ENCODE peak calls at places on chromosomes 11 and 22, in nine cellular contexts. S is PC-9, O is epithelial cell of proximal tubule, K is cardiac muscle cell, U is psoas muscle, D is fibroblast of mammary gland, R is AG04449, Z is lower lobe of right lung, L is mammary epithelial cell. H is an unnamed sample.

GRCh38 chr11:120727752-120728151 is 216.2 kb downstream of the GRIK4 start:
- DNase-seq in S (no peak), O (no peak), K (no peak), U (no peak), D (no peak), R (no peak), Z (no peak), L (no peak), H (no peak)

GRCh38 chr11:19938051-19938856 is 222.0 kb downstream of the DBX1 start:
- DNase-seq in S (peak; percentile 45), O (no peak), K (peak; percentile 75), U (no peak), D (peak; percentile 65), R (no peak), Z (peak; percentile 56), L (peak; percentile 46), H (no peak)

GRCh38 chr11:44835326-44835725 is 108.6 kb downstream of the TSPAN18 start:
- DNase-seq in S (no peak), O (no peak), K (no peak), U (no peak), D (no peak), R (no peak), Z (no peak), L (no peak), H (no peak)

GRCh38 chr22:45082795-45083194 is 73.0 kb upstream of the PHF21B start:
- DNase-seq in S (no peak), O (no peak), K (no peak), U (no peak), D (peak; percentile 36), R (no peak), Z (no peak), L (no peak), H (no peak)

GRCh38 chr22:36540867-36541642 is 12.1 kb upstream of the EIF3D start:
- DNase-seq in S (peak; percentile 57), O (no peak), K (no peak), U (no peak), D (no peak), R (no peak), Z (no peak), L (peak; percentile 24), H (peak; percentile 68)

GRCh38 chr11:12079726-12080556 is 30.4 kb upstream of the MICAL2 start:
- DNase-seq in S (peak; percentile 60), O (peak; percentile 96), K (no peak), U (peak; percentile 67), D (peak; percentile 99), R (peak; percentile 97), Z (no peak), L (peak; percentile 98), H (peak; percentile 87)

GRCh38 chr11:85540635-85541034 is 86.5 kb downstream of the DLG2 start:
- DNase-seq in S (no peak), O (no peak), K (no peak), U (peak; percentile 49), D (peak; percentile 1), R (no peak), Z (no peak), L (no peak), H (no peak)

GRCh38 chr11:72635931-72636330 is 38.3 kb downstream of the PDE2A start:
- DNase-seq in S (no peak), O (no peak), K (no peak), U (no peak), D (no peak), R (no peak), Z (no peak), L (no peak), H (no peak)

GRCh38 chr11:35398881-35399280 is 20.5 kb downstream of the SLC1A2 start:
- DNase-seq in S (no peak), O (no peak), K (no peak), U (no peak), D (no peak), R (no peak), Z (no peak), L (no peak), H (no peak)

GRCh38 chr11:66262696-66263095 is 5.7 kb upstream of the RAB1B start:
- DNase-seq in S (no peak), O (no peak), K (no peak), U (peak; percentile 40), D (no peak), R (no peak), Z (no peak), L (no peak), H (no peak)

GRCh38 chr11:34342008-34342533 is 15.7 kb downstream of the ABTB2 start:
- DNase-seq in S (no peak), O (no peak), K (peak; percentile 63), U (peak; percentile 62), D (peak; percentile 58), R (no peak), Z (no peak), L (no peak), H (no peak)

GRCh38 chr22:27870234-27871191 is 48.5 kb downstream of the PITPNB start:
- DNase-seq in S (no peak), O (no peak), K (no peak), U (no peak), D (no peak), R (no peak), Z (no peak), L (no peak), H (no peak)

GRCh38 chr22:42856179-42856864 is 751 bp downstream of the ARFGAP3 start:
- DNase-seq in S (peak; percentile 15), O (no peak), K (peak; percentile 54), U (peak; percentile 84), D (peak; percentile 39), R (no peak), Z (peak; percentile 83), L (no peak), H (no peak)

GRCh38 chr11:46039990-46040389 is 81.3 kb downstream of the PHF21A start:
- DNase-seq in S (no peak), O (no peak), K (no peak), U (no peak), D (peak; percentile 66), R (peak; percentile 31), Z (no peak), L (no peak), H (no peak)

GRCh38 chr11:70483077-70483861 is 84.9 kb downstream of the CTTN start:
- DNase-seq in S (peak; percentile 68), O (peak; percentile 47), K (peak; percentile 50), U (no peak), D (peak; percentile 74), R (no peak), Z (peak; percentile 85), L (peak; percentile 60), H (peak; percentile 81)

GRCh38 chr11:70482529-70482917 is 84.2 kb downstream of the CTTN start:
- DNase-seq in S (no peak), O (no peak), K (peak; percentile 86), U (peak; percentile 78), D (no peak), R (no peak), Z (peak; percentile 60), L (no peak), H (peak; percentile 72)

GRCh38 chr11:70485326-70486025 is 87.1 kb downstream of the CTTN start:
- DNase-seq in S (no peak), O (no peak), K (no peak), U (no peak), D (no peak), R (no peak), Z (no peak), L (no peak), H (no peak)

GRCh38 chr11:70481625-70482528 is 83.5 kb downstream of the CTTN start:
- DNase-seq in S (peak; percentile 96), O (peak; percentile 59), K (no peak), U (peak; percentile 90), D (peak; percentile 88), R (no peak), Z (peak; percentile 57), L (peak; percentile 69), H (peak; percentile 82)

GRCh38 chr11:70483940-70484339 is 85.6 kb downstream of the CTTN start:
- DNase-seq in S (no peak), O (no peak), K (no peak), U (no peak), D (no peak), R (no peak), Z (no peak), L (no peak), H (no peak)
- H3K4me3 ChIP-seq in S (no peak overlapping the region), O (no peak overlapping the region), K (no peak overlapping the region), U (no peak overlapping the region), D (no peak overlapping the region), R (no peak overlapping the region), Z (no peak overlapping the region), L (no peak overlapping the region), H (no peak overlapping the region)

GRCh38 chr11:40921256-40921655 is 538.2 kb downstream of the LRRC4C start:
- DNase-seq in S (no peak), O (no peak), K (no peak), U (no peak), D (no peak), R (no peak), Z (no peak), L (no peak), H (no peak)

DNA sequence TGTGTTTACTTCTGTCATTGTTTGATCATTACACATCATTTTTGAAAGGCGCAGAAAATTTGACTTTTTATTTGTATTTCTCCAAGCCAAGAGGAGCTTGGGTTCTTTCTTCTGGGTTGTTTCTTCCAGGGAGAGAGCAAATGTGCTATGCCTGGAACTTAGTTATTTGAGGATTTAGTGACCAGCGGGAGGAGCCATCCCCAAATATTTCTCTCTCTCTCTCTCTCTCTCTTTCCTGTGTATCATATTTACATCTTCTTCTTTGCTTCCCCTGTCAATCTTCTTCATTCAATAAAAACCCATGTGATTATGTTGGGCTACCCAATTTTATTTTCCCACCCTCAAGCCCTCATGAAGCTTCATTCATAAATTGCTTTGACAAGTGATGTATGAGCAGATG is 534.5 kb downstream of the LRRC4C start:
- DNase-seq in S (no peak), O (no peak), K (no peak), U (no peak), D (no peak), R (no peak), Z (no peak), L (peak; percentile 4), H (no peak)
- TF ChIP-seq CTCF in S (no peak), O (no peak), K (no peak), U (no peak), D (no peak), R (no peak), Z (no peak), L (peak; percentile 57), H (no peak)

GRCh38 chr11:69891421-69892236 is 72.4 kb upstream of the FGF3 start:
- DNase-seq in S (peak; percentile 77), O (no peak), K (no peak), U (peak; percentile 48), D (no peak), R (no peak), Z (no peak), L (no peak), H (no peak)
- H3K4me3 ChIP-seq in S (no peak overlapping the region), O (no peak overlapping the region), K (no peak overlapping the region), U (no peak overlapping the region), D (no peak overlapping the region), R (no peak overlapping the region), Z (no peak overlapping the region), L (no peak overlapping the region), H (no peak overlapping the region)

DNA sequence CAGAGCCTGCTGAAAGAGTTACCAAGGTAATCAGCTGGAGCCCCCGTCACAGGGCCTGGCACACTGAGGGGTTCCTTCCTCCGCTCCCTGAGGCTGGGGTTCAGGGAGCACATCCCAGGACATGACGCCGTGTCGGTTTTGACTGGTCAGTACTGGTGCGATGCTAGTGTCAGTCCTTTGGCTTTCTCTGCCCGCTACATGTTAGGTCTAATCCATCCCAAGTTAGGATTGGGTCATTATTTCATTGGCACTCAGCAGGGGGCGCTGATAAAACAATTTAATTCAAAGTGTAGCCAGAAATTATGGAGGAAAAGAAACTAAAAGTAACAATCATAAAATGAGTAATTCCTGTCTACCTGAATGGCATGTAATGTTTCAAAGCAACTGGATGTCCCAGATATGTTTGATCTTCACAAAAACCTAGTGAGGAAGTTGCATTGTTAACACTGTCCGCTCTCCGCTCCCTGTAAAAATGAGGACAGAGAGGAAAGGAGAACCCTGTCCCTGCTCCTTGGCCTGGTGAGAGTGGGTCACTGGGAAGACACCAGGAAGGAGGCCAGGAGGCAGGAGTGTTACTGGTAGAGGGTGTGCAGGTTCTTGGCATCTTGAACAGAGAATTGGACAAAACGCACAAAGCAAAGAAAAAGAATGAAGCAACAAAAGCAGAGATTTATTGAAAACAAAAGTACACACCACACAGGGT is 27.1 kb downstream of the TSKU start:
- DNase-seq in S (no peak), O (no peak), K (no peak), U (no peak), D (peak; percentile 43), R (no peak), Z (no peak), L (peak; percentile 56), H (no peak)
- TF ChIP-seq CTCF in S (peak; percentile 83), O (peak; percentile 68), K (peak; percentile 70), U (peak; percentile 39), D (peak; percentile 67), R (peak; percentile 44), Z (peak; percentile 67), L (peak; percentile 64), H (peak; percentile 57)

H was measured in retinal pigment epithelial cell.